ENCODE peak calls at places on chromosomes 3 and 15, in nine cellular contexts. P, H, C, K, S, D, I, N and J are unnamed samples.

GRCh38 chr3:30440880-30441279 is 165.5 kb upstream of the TGFBR2 start:
- DNase-seq in P (peak), S (no peak), C (no peak), D (no peak), K (no peak), H (no peak), I (peak), N (peak), J (no peak)

GRCh38 chr3:100260081-100260684 is 609 bp upstream of the TBC1D23 start:
- DNase-seq in N (peak), I (peak), D (no peak), H (peak), C (peak), S (peak), K (no peak), P (no peak), J (peak)

GRCh38 chr15:66770518-66771350 is 68.7 kb downstream of the SMAD6 start:
- DNase-seq in H (peak), N (no peak), D (no peak), C (no peak), I (no peak), K (no peak), P (no peak), S (no peak), J (peak)

GRCh38 chr3:125300416-125300815 is 74.7 kb downstream of the ZNF148 start:
- DNase-seq in D (no peak), K (no peak), N (peak), C (no peak), I (no peak), H (no peak), S (peak), P (no peak), J (no peak)

GRCh38 chr15:38758001-38758400 is 193.4 kb upstream of the RASGRP1 start:
- DNase-seq in N (peak), I (no peak), C (no peak), H (no peak), P (no peak), S (peak), K (no peak), D (no peak), J (no peak)

GRCh38 chr3:164730810-164731209 is 347.5 kb downstream of the SI start:
- DNase-seq in K (no peak), H (no peak), I (no peak), D (no peak), P (no peak), N (no peak), C (no peak), S (no peak), J (no peak)

GRCh38 chr3:141686477-141687280 is 51.4 kb upstream of the RNF7 start:
- DNase-seq in I (peak), K (no peak), S (peak), N (peak), H (peak), P (peak), C (peak), D (no peak), J (no peak)

GRCh38 chr3:72155391-72156064 is 370.6 kb upstream of the PROK2 start:
- DNase-seq in D (no peak), S (peak), K (no peak), H (peak), N (peak), P (peak), I (peak), C (peak), J (no peak)

GRCh38 chr15:67720556-67721175 is 104.6 kb upstream of the SKOR1 start:
- DNase-seq in I (no peak), S (no peak), N (no peak), D (no peak), K (no peak), H (no peak), C (no peak), P (no peak), J (no peak)

GRCh38 chr3:32780735-32781210 is 37.0 kb upstream of the TRIM71 start:
- DNase-seq in K (peak), H (peak), I (peak), N (peak), P (no peak), S (peak), C (peak), D (no peak), J (peak)

GRCh38 chr15:59885832-59886231 is 118.3 kb upstream of the FOXB1 start:
- DNase-seq in K (no peak), P (no peak), S (peak), I (no peak), N (peak), C (no peak), H (no peak), D (no peak), J (no peak)

GRCh38 chr15:23518104-23518503 is 47.4 kb upstream of the MKRN3 start:
- DNase-seq in S (no peak), I (no peak), K (no peak), P (no peak), H (no peak), C (no peak), N (no peak), D (no peak), J (no peak)

GRCh38 chr3:9890249-9891071 is at the start of gene JAGN1:
- DNase-seq in I (peak), P (peak), S (peak), H (peak), K (peak), C (peak), N (peak), D (peak), J (peak)

GRCh38 chr3:11335056-11335608 is 62.9 kb downstream of the ATG7 start:
- DNase-seq in C (no peak), S (peak), H (peak), N (peak), K (peak), I (no peak), D (peak), P (no peak), J (no peak)

GRCh38 chr15:99368743-99369142 is 117.5 kb downstream of the LRRC28 start:
- DNase-seq in N (no peak), H (no peak), D (no peak), C (no peak), K (no peak), P (no peak), I (no peak), S (no peak), J (no peak)

GRCh38 chr3:108414007-108414406 is 96.4 kb downstream of the MYH15 start:
- DNase-seq in P (no peak), I (no peak), D (no peak), S (peak), N (no peak), K (no peak), H (no peak), C (no peak), J (no peak)

GRCh38 chr3:71584216-71585061 is 911 bp upstream of the FOXP1 start:
- DNase-seq in K (no peak), N (peak), C (peak), P (no peak), H (peak), I (peak), S (peak), D (no peak), J (peak)

GRCh38 chr15:52163321-52164190 is 27.6 kb downstream of the GNB5 start:
- DNase-seq in N (no peak), D (no peak), C (no peak), P (no peak), H (no peak), I (no peak), K (no peak), S (no peak), J (peak)

GRCh38 chr3:123282461-123282860 is 80.7 kb downstream of the SEC22A start:
- DNase-seq in S (no peak), N (no peak), K (no peak), C (no peak), H (no peak), P (no peak), D (no peak), I (no peak), J (no peak)

GRCh38 chr15:70857547-70858265 is 3.7 kb upstream of the LARP6 start:
- DNase-seq in N (peak), I (no peak), C (no peak), D (no peak), S (peak), P (no peak), H (no peak), K (no peak), J (no peak)

GRCh38 chr3:95705786-95706418 is 1108.5 kb upstream of the EPHA6 start:
- DNase-seq in K (no peak), P (no peak), N (no peak), S (no peak), I (no peak), D (peak), H (no peak), C (no peak), J (no peak)

GRCh38 chr3:183073839-183074615 is 25.3 kb downstream of the MCCC1 start:
- DNase-seq in I (no peak), P (no peak), D (no peak), S (no peak), H (no peak), K (peak), N (peak), C (no peak), J (no peak)

GRCh38 chr3:107142786-107143185 is 234.5 kb upstream of the CCDC54 start:
- DNase-seq in K (no peak), N (no peak), D (no peak), I (no peak), P (no peak), H (no peak), C (no peak), S (no peak), J (no peak)

GRCh38 chr3:64354956-64355355 is 129.7 kb upstream of the PRICKLE2 start:
- DNase-seq in K (no peak), H (no peak), N (no peak), I (no peak), D (no peak), C (no peak), P (no peak), S (no peak), J (no peak)

GRCh38 chr3:184249412-184250166 is at the start of gene EEF1AKMT4:
- DNase-seq in H (peak), K (peak), N (peak), P (peak), C (peak), I (peak), D (peak), S (peak), J (peak)

GRCh38 chr3:190443257-190443656 is 6.4 kb downstream of the TMEM207 start:
- DNase-seq in K (no peak), N (peak), P (no peak), D (no peak), I (no peak), H (no peak), C (no peak), S (peak), J (no peak)

GRCh38 chr3:144564011-144564410 is 592.4 kb downstream of the DIPK2A start:
- DNase-seq in P (no peak), I (no peak), H (no peak), S (no peak), C (no peak), D (no peak), K (no peak), N (no peak), J (no peak)

GRCh38 chr3:23479026-23479425 is 275.9 kb downstream of the UBE2E2 start:
- DNase-seq in C (no peak), N (no peak), H (no peak), P (no peak), K (no peak), D (no peak), S (no peak), I (no peak), J (no peak)

GRCh38 chr3:155835341-155836071 is 18.7 kb downstream of the SLC33A1 start:
- DNase-seq in H (no peak), S (no peak), K (no peak), D (no peak), I (no peak), N (no peak), C (no peak), P (no peak), J (no peak)

GRCh38 chr3:124648551-124648950 is 81.7 kb upstream of the UMPS start:
- DNase-seq in P (no peak), K (no peak), S (no peak), D (no peak), H (no peak), I (no peak), C (no peak), N (no peak), J (no peak)

GRCh38 chr3:139629033-139629432 is 48.7 kb downstream of the NMNAT3 start:
- DNase-seq in K (peak), S (peak), P (no peak), N (peak), D (peak), I (no peak), C (no peak), H (no peak), J (peak)

GRCh38 chr3:88149146-88149515 is 628 bp upstream of the C3orf38 start:
- DNase-seq in K (peak), N (no peak), I (no peak), H (no peak), D (no peak), P (no peak), S (peak), C (no peak), J (peak)

GRCh38 chr3:194382892-194383223 is 13.3 kb upstream of the LRRC15 start:
- DNase-seq in H (no peak), N (no peak), C (no peak), S (no peak), D (no peak), P (no peak), K (no peak), I (no peak), J (no peak)

GRCh38 chr3:194382196-194382891 is 12.8 kb upstream of the LRRC15 start:
- DNase-seq in P (no peak), D (no peak), N (no peak), H (no peak), S (no peak), C (no peak), I (no peak), K (no peak), J (no peak)

GRCh38 chr3:194380300-194380699 is 10.8 kb upstream of the LRRC15 start:
- DNase-seq in H (no peak), P (no peak), I (no peak), C (no peak), N (no peak), S (no peak), K (no peak), D (no peak), J (no peak)

GRCh38 chr3:194379651-194380050 is 10.1 kb upstream of the LRRC15 start:
- DNase-seq in H (no peak), D (no peak), S (no peak), P (no peak), C (no peak), N (no peak), I (no peak), K (no peak), J (no peak)

GRCh38 chr3:194381460-194381875 is 11.9 kb upstream of the LRRC15 start:
- DNase-seq in K (peak), D (no peak), C (no peak), I (no peak), S (no peak), N (no peak), H (no peak), P (no peak), J (no peak)
- H3K4me3 ChIP-seq in K (peak), D (no peak), C (no peak), I (no peak), S (no peak), N (no peak), H (no peak), P (no peak), J (no peak)

GRCh38 chr3:46898321-46899150 is 21.0 kb downstream of the PTH1R start:
- DNase-seq in S (no peak), D (no peak), I (no peak), K (no peak), P (no peak), N (no peak), H (no peak), C (peak), J (no peak)

GRCh38 chr3:46896386-46896785 is 18.9 kb downstream of the PTH1R start:
- DNase-seq in I (no peak), H (no peak), C (peak), N (no peak), P (no peak), S (peak), D (no peak), K (no peak), J (no peak)

GRCh38 chr3:46899151-46900006 is 21.9 kb downstream of the PTH1R start:
- DNase-seq in S (no peak), I (no peak), N (no peak), K (no peak), C (peak), H (no peak), P (no peak), D (no peak), J (no peak)

GRCh38 chr3:46897031-46897430 is 19.5 kb downstream of the PTH1R start:
- DNase-seq in D (no peak), N (no peak), H (no peak), S (no peak), C (peak), I (no peak), K (no peak), P (no peak), J (no peak)

GRCh38 chr3:46897829-46898320 is 20.4 kb downstream of the PTH1R start:
- DNase-seq in I (no peak), S (no peak), P (no peak), H (no peak), D (no peak), K (no peak), N (no peak), C (peak), J (peak)
- TF ChIP-seq CTCF in I (no peak), S (no peak), P (no peak), H (no peak), D (peak), K (peak), N (no peak), C (no peak), J (peak)

GRCh38 chr15:90553248-90553745 is 23.6 kb downstream of the CRTC3 start:
- DNase-seq in H (no peak), C (no peak), I (no peak), N (peak), P (no peak), K (no peak), S (peak), D (no peak), J (no peak)
- H3K4me3 ChIP-seq in H (no peak), C (peak), I (peak), N (no peak), P (peak), K (no peak), S (peak), D (no peak), J (no peak)

GRCh38 chr3:55893045-55893664 is 406.0 kb upstream of the WNT5A start:
- DNase-seq in C (no peak), H (no peak), I (no peak), S (no peak), K (no peak), D (no peak), N (no peak), P (no peak), J (no peak)

GRCh38 chr3:55899887-55900286 is 412.8 kb upstream of the WNT5A start:
- DNase-seq in S (no peak), C (no peak), H (no peak), K (no peak), N (no peak), P (no peak), I (no peak), D (no peak), J (peak)

GRCh38 chr3:55896155-55896554 is 409.0 kb upstream of the WNT5A start:
- DNase-seq in C (no peak), P (no peak), I (no peak), D (no peak), S (no peak), H (no peak), K (no peak), N (no peak), J (no peak)

GRCh38 chr3:55894605-55895004 is 407.5 kb upstream of the WNT5A start:
- DNase-seq in D (no peak), P (no peak), C (no peak), I (no peak), N (no peak), K (no peak), S (no peak), H (no peak), J (no peak)

DNA sequence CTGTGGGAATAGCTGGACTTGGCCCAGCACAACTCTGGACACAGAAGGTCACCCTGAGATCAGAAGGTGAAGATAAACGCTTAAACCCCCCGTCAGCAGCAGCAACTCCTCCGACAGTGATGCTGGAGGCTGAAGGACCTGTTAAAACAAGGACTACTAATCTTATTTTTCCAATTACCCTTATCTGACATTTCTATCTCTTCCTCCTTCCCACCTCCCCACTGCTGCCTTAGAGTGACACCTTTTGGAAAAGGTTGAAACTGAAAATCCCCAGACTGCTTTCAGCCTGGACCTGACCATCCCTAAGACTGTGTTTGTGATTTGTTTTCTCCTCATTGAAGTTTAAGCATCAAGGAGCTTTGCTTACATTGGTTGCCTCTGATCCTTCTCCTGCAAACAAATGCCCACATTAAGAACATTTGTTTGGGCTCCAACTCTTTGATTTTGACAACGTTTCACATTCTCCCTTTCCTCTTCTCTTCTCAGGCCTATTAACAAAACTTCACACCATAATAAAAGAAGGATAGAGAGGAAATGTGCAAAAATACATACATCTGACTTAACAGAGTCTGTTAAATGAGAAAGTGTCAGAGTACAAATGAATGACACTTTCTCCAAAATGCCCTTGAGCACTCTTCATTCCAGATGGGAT is 410.6 kb upstream of the WNT5A start:
- DNase-seq in S (no peak), D (no peak), K (no peak), N (no peak), C (no peak), P (no peak), I (no peak), H (peak), J (peak)
- TF ChIP-seq CTCF in S (peak), D (no peak), K (no peak), N (no peak), C (no peak), P (no peak), I (no peak), H (peak), J (peak)

DNA sequence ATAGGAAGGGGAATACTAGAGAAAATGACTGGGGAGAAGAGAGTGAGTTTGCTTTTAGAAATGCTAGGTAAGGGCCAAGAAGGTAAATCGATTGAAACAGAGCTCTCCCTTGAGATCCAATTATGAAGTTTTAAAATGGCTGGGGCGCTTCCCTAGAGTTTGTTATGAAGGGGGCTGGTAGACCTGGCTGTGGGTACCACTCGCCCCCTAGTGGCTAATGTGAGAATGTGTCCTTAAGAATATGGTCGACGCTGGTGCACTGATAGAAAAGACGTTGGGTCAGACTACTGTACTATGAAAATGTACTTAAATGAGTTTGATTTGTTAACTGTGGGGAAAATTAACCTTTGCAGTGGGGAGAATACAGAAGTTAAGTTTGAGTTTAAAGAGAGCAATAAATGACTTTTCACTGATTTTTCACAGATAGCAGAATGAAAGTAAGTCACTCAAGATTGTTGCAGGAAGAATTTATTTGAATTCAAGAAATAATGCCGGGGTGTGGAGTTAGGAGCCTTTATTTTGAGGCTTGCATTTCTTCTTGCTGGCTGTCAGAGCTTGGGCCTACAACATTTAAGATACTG is 9.2 kb downstream of the TMPRSS7 start:
- DNase-seq in K (peak), I (peak), H (peak), N (peak), C (no peak), P (no peak), D (peak), S (peak), J (peak)
- H3K4me3 ChIP-seq in K (peak), I (no peak), H (no peak), N (no peak), C (peak), P (peak), D (no peak), S (no peak), J (no peak)

GRCh38 chr3:57949779-57950618 is 58.2 kb upstream of the FLNB start:
- DNase-seq in N (no peak), I (no peak), D (no peak), K (peak), P (peak), S (peak), C (peak), H (no peak), J (no peak)
- TF ChIP-seq CTCF in N (peak), I (peak), D (no peak), K (peak), P (peak), S (peak), C (peak), H (no peak), J (no peak)

GRCh38 chr3:150544040-150544439 is 2.3 kb downstream of the SERP1 start:
- DNase-seq in I (no peak), K (no peak), S (peak), D (no peak), P (no peak), C (no peak), H (no peak), N (peak), J (no peak)
- H3K4me3 ChIP-seq in I (peak), K (no peak), S (peak), D (peak), P (peak), C (peak), H (no peak), N (no peak), J (no peak)

GRCh38 chr3:115190747-115191146 is 43.7 kb upstream of the ZBTB20 start:
- DNase-seq in D (no peak), H (no peak), P (no peak), K (no peak), N (no peak), I (no peak), S (no peak), C (no peak), J (no peak)
- TF ChIP-seq CTCF in D (no peak), H (no peak), P (no peak), K (no peak), N (no peak), I (no peak), S (no peak), C (no peak), J (no peak)

GRCh38 chr15:31358957-31359721 is 32.5 kb downstream of the KLF13 start:
- DNase-seq in S (no peak), D (no peak), P (no peak), N (no peak), H (no peak), C (no peak), I (no peak), K (no peak), J (no peak)
- H3K4me3 ChIP-seq in S (no peak), D (no peak), P (no peak), N (no peak), H (no peak), C (no peak), I (no peak), K (no peak), J (no peak)